ENCODE peak calls at places on chromosomes 11 and 22, in nine cellular contexts. Z is upper lobe of left lung; X is astrocyte; D is RWPE1; N is prostate gland; R is CD4-positive, CD25-positive, alpha-beta regulatory T cell; A is substantia nigra; S is breast epithelium; E is IMR-90. Q is an unnamed sample.

GRCh38 chr11:98398508-98398907 is 622.2 kb upstream of the CNTN5 start:
- DNase-seq in Z (no peak), X (no peak), D (no peak), N (no peak), R (no peak), A (no peak), S (no peak), E (no peak), Q (no peak)

GRCh38 chr11:68223275-68223674 is 10.2 kb upstream of the KMT5B start:
- DNase-seq in Z (no peak), X (no peak), D (no peak), N (no peak), R (peak), A (no peak), S (no peak), E (no peak), Q (no peak)

GRCh38 chr11:1829039-1829820 is 5.6 kb upstream of the SYT8 start:
- DNase-seq in Z (peak), X (peak), D (peak), N (peak), R (no peak), A (no peak), S (peak), E (peak), Q (no peak)

GRCh38 chr11:119368121-119369034 is 13.1 kb downstream of the USP2 start:
- DNase-seq in Z (peak), X (no peak), D (peak), N (no peak), R (no peak), A (peak), S (no peak), E (peak), Q (peak)

GRCh38 chr11:62324738-62325556 is 12.3 kb upstream of the ASRGL1 start:
- DNase-seq in Z (peak), X (no peak), D (no peak), N (no peak), R (peak), A (peak), S (no peak), E (peak), Q (no peak)

GRCh38 chr11:134038897-134039470 is 29.9 kb upstream of the JAM3 start:
- DNase-seq in Z (no peak), X (no peak), D (no peak), N (no peak), R (no peak), A (no peak), S (no peak), E (peak), Q (no peak)

GRCh38 chr11:45919276-45919675 is 1.6 kb upstream of the PEX16 start:
- DNase-seq in Z (no peak), X (no peak), D (no peak), N (no peak), R (no peak), A (no peak), S (no peak), E (no peak), Q (no peak)

GRCh38 chr22:38300197-38300945 is 16.9 kb downstream of the CSNK1E start:
- DNase-seq in Z (no peak), X (no peak), D (no peak), N (no peak), R (no peak), A (no peak), S (no peak), E (no peak), Q (no peak)

GRCh38 chr22:43777204-43777671 is 34.9 kb downstream of the EFCAB6 start:
- DNase-seq in Z (no peak), X (peak), D (peak), N (no peak), R (no peak), A (no peak), S (peak), E (peak), Q (peak)

GRCh38 chr22:49209452-49210195 is 618.0 kb downstream of the BRD1 start:
- DNase-seq in Z (peak), X (no peak), D (no peak), N (no peak), R (no peak), A (peak), S (no peak), E (no peak), Q (no peak)

GRCh38 chr22:45248832-45249561 is 8.3 kb upstream of the KIAA0930 start:
- DNase-seq in Z (no peak), X (no peak), D (no peak), N (no peak), R (peak), A (no peak), S (no peak), E (no peak), Q (no peak)

GRCh38 chr11:62322524-62322923 is 14.7 kb upstream of the ASRGL1 start:
- DNase-seq in Z (no peak), X (no peak), D (no peak), N (no peak), R (no peak), A (no peak), S (no peak), E (no peak), Q (no peak)

GRCh38 chr11:91922846-91923245 is 301.8 kb upstream of the FAT3 start:
- DNase-seq in Z (no peak), X (no peak), D (no peak), N (no peak), R (no peak), A (no peak), S (no peak), E (no peak), Q (no peak)

GRCh38 chr11:61418136-61418535 is 11.6 kb downstream of the CPSF7 start:
- DNase-seq in Z (no peak), X (no peak), D (no peak), N (no peak), R (no peak), A (no peak), S (no peak), E (peak), Q (no peak)

GRCh38 chr11:78688460-78688859 is 113.8 kb upstream of the NARS2 start:
- DNase-seq in Z (no peak), X (no peak), D (peak), N (no peak), R (no peak), A (no peak), S (no peak), E (no peak), Q (no peak)

GRCh38 chr11:30786392-30787120 is 200.4 kb upstream of the MPPED2 start:
- DNase-seq in Z (no peak), X (peak), D (no peak), N (no peak), R (no peak), A (no peak), S (no peak), E (peak), Q (no peak)

GRCh38 chr22:47808236-47808845 is 1045.9 kb downstream of the TBC1D22A start:
- DNase-seq in Z (no peak), X (no peak), D (no peak), N (no peak), R (no peak), A (no peak), S (no peak), E (no peak), Q (no peak)

GRCh38 chr11:35381720-35382322 is 37.5 kb downstream of the SLC1A2 start:
- DNase-seq in Z (no peak), X (no peak), D (no peak), N (no peak), R (no peak), A (no peak), S (no peak), E (no peak), Q (no peak)

GRCh38 chr22:41009222-41009948 is 58.2 kb downstream of the RBX1 start:
- DNase-seq in Z (peak), X (peak), D (no peak), N (no peak), R (no peak), A (no peak), S (no peak), E (peak), Q (no peak)

GRCh38 chr22:44758354-44758969 is 6.1 kb downstream of the ARHGAP8 start:
- DNase-seq in Z (no peak), X (peak), D (peak), N (no peak), R (no peak), A (no peak), S (no peak), E (peak), Q (no peak)

GRCh38 chr22:20751185-20751851 is 22.6 kb upstream of the SERPIND1 start:
- DNase-seq in Z (no peak), X (no peak), D (no peak), N (peak), R (no peak), A (no peak), S (no peak), E (no peak), Q (no peak)

GRCh38 chr11:43021466-43021865 is 290.3 kb upstream of the API5 start:
- DNase-seq in Z (no peak), X (no peak), D (no peak), N (no peak), R (no peak), A (no peak), S (no peak), E (no peak), Q (no peak)

GRCh38 chr11:12207384-12208150 is 97.2 kb downstream of the MICAL2 start:
- DNase-seq in Z (no peak), X (peak), D (no peak), N (no peak), R (no peak), A (no peak), S (no peak), E (peak), Q (no peak)

GRCh38 chr11:60880189-60880588 is 12.8 kb downstream of the ZP1 start:
- DNase-seq in Z (no peak), X (no peak), D (no peak), N (no peak), R (no peak), A (no peak), S (no peak), E (no peak), Q (no peak)

GRCh38 chr11:59708537-59708936 is 5.1 kb downstream of the OR10V1 start:
- DNase-seq in Z (no peak), X (peak), D (no peak), N (no peak), R (no peak), A (no peak), S (no peak), E (peak), Q (no peak)

GRCh38 chr11:130599073-130599654 is 150.7 kb downstream of the ADAMTS15 start:
- DNase-seq in Z (peak), X (no peak), D (no peak), N (no peak), R (no peak), A (no peak), S (peak), E (peak), Q (no peak)

GRCh38 chr22:35378547-35379078 is 2.3 kb upstream of the HMOX1 start:
- DNase-seq in Z (no peak), X (no peak), D (no peak), N (no peak), R (no peak), A (no peak), S (no peak), E (no peak), Q (no peak)

GRCh38 chr11:106958506-106959248 is 59.6 kb downstream of the GUCY1A2 start:
- DNase-seq in Z (no peak), X (no peak), D (no peak), N (no peak), R (no peak), A (no peak), S (no peak), E (no peak), Q (no peak)

GRCh38 chr11:28621648-28622215 is 513.5 kb downstream of the METTL15 start:
- DNase-seq in Z (no peak), X (peak), D (no peak), N (no peak), R (no peak), A (no peak), S (no peak), E (peak), Q (no peak)

DNA sequence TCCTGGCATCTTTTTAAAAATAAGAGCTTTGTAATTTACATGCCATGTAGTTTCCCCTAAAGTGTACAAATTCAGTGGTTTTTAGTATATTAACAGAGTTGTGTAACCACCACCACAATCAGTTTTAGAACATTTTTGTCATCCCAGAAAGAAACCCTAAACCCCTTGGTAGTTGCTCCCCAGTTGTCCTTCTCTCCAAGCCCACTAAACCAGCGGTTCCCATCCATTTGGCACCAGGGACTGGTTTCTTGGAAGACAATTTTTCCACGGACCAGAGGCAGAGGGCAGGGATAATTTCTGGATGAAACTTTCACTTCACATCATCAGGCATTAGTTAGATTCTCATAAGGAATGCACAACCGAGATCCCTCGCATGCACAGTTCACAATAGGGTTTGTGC is 22.6 kb downstream of the CABIN1 start:
- DNase-seq in Z (no peak), X (no peak), D (no peak), N (no peak), R (no peak), A (no peak), S (no peak), E (no peak), Q (no peak)
- H3K27ac ChIP-seq in Z (no peak), X (no peak), D (no peak), N (no peak), R (no peak), A (no peak), S (no peak), E (no peak), Q (no peak)

GRCh38 chr11:122816701-122817100 is 21.6 kb upstream of the CRTAM start:
- DNase-seq in Z (no peak), X (no peak), D (no peak), N (no peak), R (no peak), A (no peak), S (no peak), E (no peak), Q (no peak)
- H3K27ac ChIP-seq in Z (peak), X (no peak), D (no peak), N (peak), R (no peak), A (no peak), S (peak), E (no peak), Q (no peak)

GRCh38 chr11:124923296-124923695 is 4.2 kb downstream of the HEPN1 start:
- DNase-seq in Z (no peak), X (no peak), D (no peak), N (no peak), R (peak), A (no peak), S (no peak), E (no peak), Q (no peak)

GRCh38 chr11:124930799-124931198 is 5.0 kb downstream of the HEPACAM start:
- DNase-seq in Z (no peak), X (no peak), D (no peak), N (no peak), R (peak), A (no peak), S (no peak), E (no peak), Q (no peak)

GRCh38 chr11:124934862-124935547 is 842 bp downstream of the HEPACAM start:
- DNase-seq in Z (no peak), X (peak), D (no peak), N (no peak), R (no peak), A (no peak), S (no peak), E (peak), Q (no peak)

DNA sequence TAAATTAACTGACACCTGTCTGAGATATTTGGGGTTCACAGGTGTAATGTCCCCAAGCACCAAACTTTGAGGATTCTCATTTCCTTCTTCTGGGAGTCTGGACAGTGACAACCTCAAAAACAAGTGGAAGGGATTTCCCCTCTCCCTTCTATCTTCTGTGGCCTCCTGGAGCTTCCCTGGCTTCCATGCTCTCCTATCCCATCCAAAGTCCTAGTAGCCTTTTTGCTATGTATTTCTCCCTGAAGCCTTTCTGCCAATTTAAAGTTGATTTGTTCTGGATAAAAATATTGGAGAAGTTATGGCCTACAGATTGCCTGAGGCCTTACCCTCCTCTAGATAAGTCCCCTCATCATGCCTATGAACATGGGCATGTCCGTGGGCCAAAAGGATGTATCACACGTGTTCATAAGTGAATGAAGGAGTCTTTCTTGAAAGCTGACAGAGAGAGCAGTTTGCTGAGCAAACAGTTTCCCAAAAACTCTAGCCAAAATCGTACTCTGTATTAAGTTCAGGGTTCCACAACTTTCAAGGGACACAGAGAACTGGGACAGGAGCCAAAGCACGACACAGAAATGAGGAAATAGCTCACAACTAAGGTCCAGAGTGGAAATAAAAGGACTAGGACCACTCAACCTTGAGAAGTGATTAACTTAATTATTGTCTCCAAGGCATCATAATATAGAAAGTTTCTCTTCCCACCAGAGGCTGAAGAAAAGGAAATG is 6.7 kb downstream of the HEPACAM start:
- DNase-seq in Z (no peak), X (no peak), D (no peak), N (no peak), R (no peak), A (no peak), S (no peak), E (no peak), Q (no peak)
- H3K27ac ChIP-seq in Z (no peak), X (no peak), D (no peak), N (no peak), R (no peak), A (peak), S (no peak), E (no peak), Q (peak)

DNA sequence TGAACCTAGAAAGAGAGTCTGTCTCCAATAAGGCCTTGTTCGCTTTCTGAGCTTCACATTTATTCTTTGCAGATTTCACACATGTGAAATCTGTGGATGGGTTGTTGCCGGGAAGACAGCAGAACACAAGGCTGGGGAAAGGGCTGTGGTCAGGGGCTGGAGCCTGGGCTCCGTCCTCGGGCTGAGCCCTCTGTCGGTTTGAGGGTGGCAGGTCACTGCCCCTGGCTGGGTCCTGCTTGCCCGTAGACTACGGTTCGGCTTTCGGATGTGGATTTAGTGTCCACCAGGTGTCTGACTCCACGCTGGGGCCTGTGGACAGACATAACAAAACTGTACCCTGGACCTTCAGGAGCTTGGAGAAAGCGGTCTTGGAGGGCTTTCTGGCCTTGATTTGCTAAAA is 117.0 kb upstream of the ALX4 start:
- DNase-seq in Z (no peak), X (no peak), D (no peak), N (no peak), R (no peak), A (no peak), S (no peak), E (no peak), Q (no peak)
- H3K27ac ChIP-seq in Z (no peak), X (no peak), D (no peak), N (no peak), R (no peak), A (no peak), S (no peak), E (no peak), Q (no peak)

DNA sequence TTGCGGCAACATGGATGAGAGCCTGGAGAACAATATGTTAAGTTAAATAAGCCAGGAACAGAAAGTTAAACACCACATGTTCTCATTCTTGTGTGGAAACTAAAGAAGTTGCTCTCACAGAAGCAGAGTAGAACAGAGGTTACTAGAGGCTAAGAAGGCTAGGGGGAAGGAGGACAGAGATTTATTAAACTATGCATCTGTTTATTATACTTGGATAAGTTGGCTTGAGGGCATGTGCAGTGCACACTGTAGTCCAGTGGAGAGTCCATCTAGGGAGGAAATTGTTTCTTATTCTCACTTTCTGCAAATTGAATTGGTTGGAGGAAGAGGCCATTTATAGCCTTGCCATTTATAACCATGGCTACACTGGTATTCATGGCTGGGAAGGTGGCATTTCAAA is 169.0 kb upstream of the BLID start:
- DNase-seq in Z (no peak), X (no peak), D (no peak), N (no peak), R (no peak), A (no peak), S (no peak), E (peak), Q (no peak)
- H3K27ac ChIP-seq in Z (no peak), X (no peak), D (no peak), N (no peak), R (no peak), A (no peak), S (no peak), E (peak), Q (no peak)

GRCh38 chr11:128181090-128181485 is 406.3 kb downstream of the ETS1 start:
- DNase-seq in Z (no peak), X (no peak), D (no peak), N (no peak), R (no peak), A (no peak), S (no peak), E (peak), Q (no peak)
- H3K27ac ChIP-seq in Z (no peak), X (peak), D (peak), N (no peak), R (no peak), A (no peak), S (no peak), E (no peak), Q (no peak)